ENCODE peak calls at places on chromosomes 4 and X, in four cellular contexts. A, P, T and E are unnamed samples.

GRCh38 chrX:119155416-119156035 is 27.9 kb upstream of the KIAA1210 start:
- DNase-seq in P (no peak), A (no peak), T (no peak), E (peak)

GRCh38 chr4:2400841-2401609 is 17.4 kb downstream of the ZFYVE28 start:
- DNase-seq in T (no peak), A (peak), P (no peak), E (no peak)

GRCh38 chr4:137961051-137961438 is 281.1 kb downstream of the SLC7A11 start:
- DNase-seq in P (no peak), A (no peak), T (no peak), E (peak)

GRCh38 chr4:173182403-173182802 is 13.8 kb downstream of the GALNT7 start:
- DNase-seq in A (no peak), P (no peak), T (no peak), E (no peak)

GRCh38 chr4:52957220-52957686 is 95.1 kb downstream of the RASL11B start:
- DNase-seq in A (no peak), T (peak), P (no peak), E (peak)

GRCh38 chr4:78711676-78712075 is 64.5 kb upstream of the BMP2K start:
- DNase-seq in A (no peak), P (no peak), T (no peak), E (no peak)

GRCh38 chrX:155544886-155545285 is 67.9 kb downstream of the TMLHE start:
- DNase-seq in A (no peak), T (no peak), P (no peak), E (no peak)

GRCh38 chr4:127162741-127163140 is 470.0 kb upstream of the INTU start:
- DNase-seq in P (no peak), A (no peak), T (no peak), E (no peak)

GRCh38 chr4:6019316-6020263 is 1.4 kb upstream of the C4orf50 start:
- DNase-seq in A (peak), P (no peak), T (peak), E (peak)

GRCh38 chrX:155263854-155264628 is at the start of gene RAB39B:
- DNase-seq in T (peak), A (peak), P (peak), E (peak)

GRCh38 chrX:103780701-103781402 is 4.2 kb downstream of the PLP1 start:
- DNase-seq in P (no peak), T (peak), A (no peak), E (no peak)

GRCh38 chr4:39976945-39977488 is 694 bp downstream of the PDS5A start:
- DNase-seq in A (peak), P (peak), T (peak), E (peak)

GRCh38 chr4:3375688-3376087 is 66.1 kb upstream of the HGFAC start:
- DNase-seq in P (no peak), A (no peak), T (no peak), E (peak)

GRCh38 chrX:74923942-74924448 is 1.3 kb downstream of the NEXMIF start:
- DNase-seq in T (peak), A (peak), P (peak), E (peak)

GRCh38 chrX:69150294-69150960 is 14.8 kb downstream of the PJA1 start:
- DNase-seq in T (no peak), P (no peak), A (no peak), E (no peak)

GRCh38 chrX:8688776-8689175 is 43.2 kb downstream of the ANOS1 start:
- DNase-seq in A (no peak), T (peak), P (no peak), E (no peak)

GRCh38 chrX:129959493-129959832 is 23.0 kb upstream of the BCORL1 start:
- DNase-seq in A (no peak), T (peak), P (peak), E (no peak)

GRCh38 chrX:139889760-139890159 is 43.1 kb downstream of the ATP11C start:
- DNase-seq in T (no peak), A (no peak), P (no peak), E (peak)

GRCh38 chr4:174826660-174827059 is 2.4 kb downstream of the GLRA3 start:
- DNase-seq in A (no peak), P (no peak), T (no peak), E (no peak)

GRCh38 chr4:176437756-176438155 is 118.0 kb downstream of the SPCS3 start:
- DNase-seq in A (peak), T (no peak), P (no peak), E (no peak)

GRCh38 chr4:76307670-76308014 is 1.1 kb downstream of the STBD1 start:
- DNase-seq in P (peak), A (no peak), T (no peak), E (no peak)

GRCh38 chr4:19947349-19947748 is 304.4 kb upstream of the SLIT2 start:
- DNase-seq in A (no peak), P (no peak), T (no peak), E (no peak)

GRCh38 chrX:9677098-9677739 is 88.4 kb downstream of the GPR143 start:
- DNase-seq in A (peak), T (no peak), P (peak), E (no peak)

GRCh38 chr4:17535906-17536305 is 20.9 kb downstream of the CLRN2 start:
- DNase-seq in A (peak), P (no peak), T (no peak), E (peak)

GRCh38 chrX:142096263-142096662 is 108.8 kb downstream of the MAGEC2 start:
- DNase-seq in A (no peak), T (no peak), P (no peak), E (no peak)

GRCh38 chr4:80361329-80361900 is 25.9 kb downstream of the CFAP299 start:
- DNase-seq in P (no peak), A (peak), T (peak), E (peak)

GRCh38 chr4:3312362-3312761 is 19.5 kb downstream of the RGS12 start:
- DNase-seq in T (no peak), A (no peak), P (no peak), E (no peak)

GRCh38 chr4:151408630-151409469 is at the start of gene FHIP1A:
- DNase-seq in A (peak), P (peak), T (peak), E (peak)

GRCh38 chr4:181503800-181504364 is 739.3 kb upstream of the TENM3 start:
- DNase-seq in P (no peak), A (no peak), T (no peak), E (no peak)

GRCh38 chr4:25654031-25654970 is 1.4 kb upstream of the SLC34A2 start:
- DNase-seq in T (peak), A (no peak), P (no peak), E (no peak)

GRCh38 chrX:155028749-155029360 is 2.2 kb downstream of the FUNDC2 start:
- DNase-seq in P (no peak), T (no peak), A (peak), E (no peak)

GRCh38 chr4:176910646-176911045 is 117.9 kb upstream of the VEGFC start:
- DNase-seq in T (peak), A (no peak), P (no peak), E (no peak)

GRCh38 chr4:102761478-102761790 is 666 bp upstream of the MANBA start:
- DNase-seq in A (no peak), T (no peak), P (no peak), E (no peak)

GRCh38 chrX:45756562-45756961 is 555.9 kb upstream of the DIPK2B start:
- DNase-seq in A (no peak), P (no peak), T (no peak), E (peak)

GRCh38 chrX:9670136-9670905 is 95.3 kb downstream of the GPR143 start:
- DNase-seq in A (no peak), P (no peak), T (no peak), E (peak)

GRCh38 chr4:63937961-63938360 is 471.3 kb downstream of the TECRL start:
- DNase-seq in P (no peak), T (no peak), A (no peak), E (no peak)

GRCh38 chr4:80266267-80266901 is at the start of gene FGF5:
- DNase-seq in P (peak), A (no peak), T (peak), E (no peak)

GRCh38 chr4:170025523-170026252 is 507 bp downstream of the MFAP3L start:
- DNase-seq in P (peak), T (peak), A (no peak), E (peak)
- H3K4me3 ChIP-seq in P (peak), T (peak), A (no peak), E (peak)

GRCh38 chrX:13253223-13253622 is 66.6 kb downstream of the ATXN3L start:
- DNase-seq in A (peak), P (no peak), T (no peak), E (no peak)

GRCh38 chrX:13254076-13254785 is 65.6 kb downstream of the ATXN3L start:
- DNase-seq in T (peak), A (peak), P (peak), E (peak)

GRCh38 chrX:13250831-13251612 is 68.8 kb downstream of the ATXN3L start:
- DNase-seq in T (no peak), P (no peak), A (no peak), E (no peak)

GRCh38 chrX:13252726-13253125 is 67.1 kb downstream of the ATXN3L start:
- DNase-seq in A (no peak), T (no peak), P (no peak), E (no peak)

DNA sequence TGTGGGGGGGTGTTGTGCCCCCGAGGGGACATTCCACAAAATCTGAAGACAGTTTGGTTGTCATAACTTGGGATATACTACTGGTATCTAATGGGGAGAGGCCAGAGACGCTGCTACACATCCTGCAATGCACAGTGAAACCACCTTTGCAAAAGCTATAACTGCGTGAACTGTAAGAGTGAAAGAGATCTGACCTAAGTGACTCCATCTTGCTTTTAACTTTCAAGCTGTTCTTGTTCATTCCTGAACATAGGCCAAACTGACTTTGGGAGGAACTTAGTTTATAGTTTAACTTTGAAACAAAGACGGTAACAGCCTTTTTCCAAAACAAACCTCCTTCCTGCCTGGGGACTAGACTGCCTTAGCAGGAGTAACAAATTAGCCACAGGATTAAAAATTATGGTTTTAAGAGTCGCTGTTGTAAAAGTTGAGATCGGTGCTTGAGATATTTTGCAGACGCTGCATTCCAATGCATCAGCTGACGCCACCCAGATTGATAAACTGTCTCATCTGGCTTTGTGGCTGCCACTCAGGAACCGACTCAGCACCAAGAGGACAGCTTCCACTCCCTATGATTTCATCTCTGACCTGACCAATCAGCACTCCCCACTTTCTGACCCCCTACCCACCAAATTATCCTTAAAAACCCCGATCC is 70.9 kb downstream of the ATXN3L start:
- DNase-seq in T (no peak), P (no peak), A (no peak), E (no peak)
- TF ChIP-seq CTCF in T (no peak), P (no peak), A (no peak), E (no peak)

GRCh38 chr4:101254776-101255175 is 92.5 kb downstream of the PPP3CA start:
- DNase-seq in A (no peak), P (no peak), T (no peak), E (no peak)
- H3K4me3 ChIP-seq in A (no peak), P (no peak), T (no peak), E (no peak)

GRCh38 chr4:142567620-142568451 is 278.3 kb downstream of the INPP4B start:
- DNase-seq in P (no peak), A (peak), T (peak), E (peak)
- TF ChIP-seq CTCF in P (no peak), A (no peak), T (no peak), E (peak)

GRCh38 chrX:108443065-108443464 is 3.4 kb downstream of the COL4A5 start:
- DNase-seq in P (no peak), A (no peak), T (no peak), E (no peak)
- H3K4me3 ChIP-seq in P (no peak), A (no peak), T (peak), E (no peak)

GRCh38 chr4:44725861-44726820 is at the start of gene GNPDA2:
- DNase-seq in P (peak), A (peak), T (peak), E (peak)
- TF ChIP-seq CTCF in P (no peak), A (peak), T (no peak), E (peak)

DNA sequence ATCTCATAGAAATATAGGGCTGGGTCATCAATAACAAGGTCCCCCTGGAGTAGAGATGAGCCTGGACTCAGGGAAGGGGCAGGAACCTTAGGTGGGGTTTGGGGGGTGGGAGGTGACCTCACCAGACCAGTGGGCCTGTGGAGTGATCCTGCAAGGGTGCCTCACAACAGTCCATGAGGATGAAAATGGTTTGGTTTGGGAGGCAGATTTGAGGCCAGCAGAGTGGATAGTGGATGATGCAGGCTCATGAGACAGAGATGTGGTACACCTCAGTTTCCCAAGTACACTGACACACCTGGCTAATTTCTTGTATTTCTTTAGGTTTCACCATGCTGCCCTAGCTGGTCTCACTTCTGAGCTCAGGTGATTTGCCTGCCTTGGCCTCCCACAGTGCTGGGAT is 18.1 kb upstream of the TRIM60 start:
- DNase-seq in P (no peak), A (no peak), T (no peak), E (no peak)
- H3K4me3 ChIP-seq in P (no peak), A (no peak), T (no peak), E (no peak)

GRCh38 chrX:18809641-18810040 is 102.2 kb downstream of the PPEF1 start:
- DNase-seq in A (no peak), P (no peak), T (no peak), E (no peak)
- TF ChIP-seq CTCF in A (no peak), P (no peak), T (no peak), E (no peak)

GRCh38 chr4:86847576-86847975 is 1.6 kb downstream of the SLC10A6 start:
- DNase-seq in A (no peak), P (no peak), T (no peak), E (no peak)

GRCh38 chr4:86848136-86848535 is 1.0 kb downstream of the SLC10A6 start:
- DNase-seq in A (no peak), P (no peak), T (no peak), E (no peak)

GRCh38 chr4:86845593-86845992 is 3.6 kb downstream of the SLC10A6 start:
- DNase-seq in T (no peak), P (no peak), A (no peak), E (no peak)

GRCh38 chr4:86846921-86847320 is 2.3 kb downstream of the SLC10A6 start:
- DNase-seq in T (no peak), A (no peak), P (no peak), E (peak)

GRCh38 chr4:86848732-86849617 is at the start of gene SLC10A6:
- DNase-seq in P (no peak), T (no peak), A (no peak), E (no peak)
- H3K4me3 ChIP-seq in P (no peak), T (no peak), A (no peak), E (no peak)

GRCh38 chrX:29090811-29091210 is 503.6 kb downstream of the IL1RAPL1 start:
- DNase-seq in T (peak), A (no peak), P (no peak), E (peak)
- TF ChIP-seq CTCF in T (peak), A (peak), P (no peak), E (peak)